ENCODE peak calls at places on chromosome 11, in eight cellular contexts. One of them, this sample, is unnamed.

GRCh38 chr11:112024778-112025678 is at the start of gene DLAT:
- DNase-seq in tibial nerve: peak; percentile 55
- DNase-seq in BJ: no peak
- DNase-seq in heart left ventricle: peak; percentile 89
- DNase-seq in tibial artery: peak; percentile 90
- DNase-seq in esophagus muscularis mucosa: peak; percentile 94
- DNase-seq in A549: peak; percentile 62
- DNase-seq in PC-3: peak; percentile 87
- DNase-seq in this sample: peak; percentile 45

GRCh38 chr11:121451982-121452608 is at the start of gene SORL1:
- DNase-seq in BJ: no peak
- DNase-seq in heart left ventricle: peak; percentile 75
- DNase-seq in esophagus muscularis mucosa: no peak
- DNase-seq in A549: peak; percentile 55
- DNase-seq in PC-3: peak; percentile 90
- DNase-seq in tibial artery: peak; percentile 88
- DNase-seq in tibial nerve: peak; percentile 25
- DNase-seq in this sample: no peak

GRCh38 chr11:125946712-125947418 is 1.0 kb downstream of the VSIG10L2 start:
- DNase-seq in esophagus muscularis mucosa: peak; percentile 66
- DNase-seq in tibial artery: peak; percentile 45
- DNase-seq in tibial nerve: no peak
- DNase-seq in A549: no peak
- DNase-seq in PC-3: no peak
- DNase-seq in heart left ventricle: no peak
- DNase-seq in BJ: no peak
- DNase-seq in this sample: no peak

GRCh38 chr11:90288207-90288821 is 65.5 kb upstream of the CHORDC1 start:
- DNase-seq in BJ: no peak
- DNase-seq in PC-3: peak; percentile 53
- DNase-seq in esophagus muscularis mucosa: no peak
- DNase-seq in tibial nerve: no peak
- DNase-seq in A549: peak; percentile 30
- DNase-seq in tibial artery: no peak
- DNase-seq in heart left ventricle: no peak
- DNase-seq in this sample: no peak

GRCh38 chr11:72541224-72541974 is 107.1 kb upstream of the CLPB start:
- DNase-seq in heart left ventricle: no peak
- DNase-seq in tibial artery: no peak
- DNase-seq in A549: no peak
- DNase-seq in PC-3: no peak
- DNase-seq in esophagus muscularis mucosa: peak; percentile 57
- DNase-seq in tibial nerve: no peak
- DNase-seq in BJ: no peak
- DNase-seq in this sample: no peak

GRCh38 chr11:69297926-69298777 is 4.2 kb downstream of the MYEOV start:
- DNase-seq in tibial artery: peak; percentile 87
- DNase-seq in BJ: peak; percentile 70
- DNase-seq in esophagus muscularis mucosa: no peak
- DNase-seq in A549: peak; percentile 76
- DNase-seq in heart left ventricle: peak; percentile 84
- DNase-seq in PC-3: peak; percentile 95
- DNase-seq in tibial nerve: peak; percentile 54
- DNase-seq in this sample: no peak

GRCh38 chr11:123357990-123358827 is 71.9 kb upstream of the GRAMD1B start:
- DNase-seq in A549: no peak
- DNase-seq in PC-3: peak; percentile 38
- DNase-seq in esophagus muscularis mucosa: no peak
- DNase-seq in tibial artery: no peak
- DNase-seq in tibial nerve: no peak
- DNase-seq in heart left ventricle: peak; percentile 27
- DNase-seq in BJ: no peak
- DNase-seq in this sample: no peak

GRCh38 chr11:3150726-3151125 is 14.4 kb downstream of the OSBPL5 start:
- DNase-seq in heart left ventricle: no peak
- DNase-seq in tibial nerve: no peak
- DNase-seq in PC-3: no peak
- DNase-seq in BJ: no peak
- DNase-seq in esophagus muscularis mucosa: no peak
- DNase-seq in A549: no peak
- DNase-seq in tibial artery: no peak
- DNase-seq in this sample: no peak

GRCh38 chr11:14578551-14578956 is 58.4 kb upstream of the PSMA1 start:
- DNase-seq in A549: no peak
- DNase-seq in heart left ventricle: peak; percentile 32
- DNase-seq in esophagus muscularis mucosa: no peak
- DNase-seq in tibial artery: no peak
- DNase-seq in BJ: no peak
- DNase-seq in PC-3: peak; percentile 22
- DNase-seq in tibial nerve: no peak
- DNase-seq in this sample: peak; percentile 76

GRCh38 chr11:86741489-86742435 is 58.6 kb upstream of the PRSS23 start:
- DNase-seq in tibial nerve: no peak
- DNase-seq in A549: peak; percentile 64
- DNase-seq in BJ: no peak
- DNase-seq in PC-3: peak; percentile 91
- DNase-seq in tibial artery: no peak
- DNase-seq in esophagus muscularis mucosa: no peak
- DNase-seq in heart left ventricle: no peak
- DNase-seq in this sample: no peak

GRCh38 chr11:44600739-44601416 is 35.4 kb downstream of the CD82 start:
- DNase-seq in heart left ventricle: peak; percentile 56
- DNase-seq in tibial nerve: no peak
- DNase-seq in A549: no peak
- DNase-seq in esophagus muscularis mucosa: no peak
- DNase-seq in BJ: no peak
- DNase-seq in PC-3: no peak
- DNase-seq in tibial artery: peak; percentile 85
- DNase-seq in this sample: no peak

GRCh38 chr11:134120921-134121526 is 52.2 kb downstream of the JAM3 start:
- DNase-seq in A549: no peak
- DNase-seq in esophagus muscularis mucosa: no peak
- DNase-seq in tibial artery: peak; percentile 74
- DNase-seq in BJ: no peak
- DNase-seq in PC-3: no peak
- DNase-seq in heart left ventricle: peak; percentile 43
- DNase-seq in tibial nerve: no peak
- DNase-seq in this sample: no peak

GRCh38 chr11:108870373-108871020 is 205.6 kb downstream of the DDX10 start:
- DNase-seq in tibial nerve: no peak
- DNase-seq in BJ: peak; percentile 39
- DNase-seq in heart left ventricle: no peak
- DNase-seq in PC-3: peak; percentile 48
- DNase-seq in esophagus muscularis mucosa: no peak
- DNase-seq in A549: no peak
- DNase-seq in tibial artery: no peak
- DNase-seq in this sample: no peak

GRCh38 chr11:108871867-108872266 is 207.0 kb downstream of the DDX10 start:
- DNase-seq in tibial nerve: no peak
- DNase-seq in PC-3: no peak
- DNase-seq in esophagus muscularis mucosa: no peak
- DNase-seq in A549: no peak
- DNase-seq in heart left ventricle: no peak
- DNase-seq in BJ: no peak
- DNase-seq in tibial artery: no peak
- DNase-seq in this sample: no peak

GRCh38 chr11:108873305-108873704 is 208.4 kb downstream of the DDX10 start:
- DNase-seq in BJ: no peak
- DNase-seq in PC-3: peak; percentile 59
- DNase-seq in A549: no peak
- DNase-seq in esophagus muscularis mucosa: no peak
- DNase-seq in heart left ventricle: no peak
- DNase-seq in tibial artery: no peak
- DNase-seq in tibial nerve: no peak
- DNase-seq in this sample: no peak

GRCh38 chr11:108872781-108873291 is 208.0 kb downstream of the DDX10 start:
- DNase-seq in heart left ventricle: no peak
- DNase-seq in BJ: no peak
- DNase-seq in tibial nerve: no peak
- DNase-seq in A549: no peak
- DNase-seq in esophagus muscularis mucosa: no peak
- DNase-seq in tibial artery: no peak
- DNase-seq in PC-3: peak; percentile 77
- DNase-seq in this sample: no peak

DNA sequence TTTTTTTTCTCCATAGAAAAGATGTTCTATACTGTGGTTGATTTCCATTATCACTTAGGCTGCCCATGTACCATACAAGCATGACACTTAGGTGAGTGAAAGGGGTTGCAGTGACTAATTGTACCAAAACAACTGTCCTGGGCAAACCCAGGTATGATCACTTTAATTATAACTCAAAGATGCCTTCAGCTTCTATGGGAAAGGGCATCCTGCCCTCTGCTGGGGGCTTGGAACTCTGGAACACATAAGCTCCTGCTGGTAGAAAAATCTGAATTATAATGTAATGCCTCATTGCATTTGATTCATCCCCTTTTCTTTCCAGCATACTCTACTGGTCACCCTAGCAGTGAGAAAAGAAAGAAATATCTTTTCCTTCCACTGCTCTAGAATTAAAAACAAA is 206.3 kb downstream of the DDX10 start:
- DNase-seq in BJ: no peak
- DNase-seq in heart left ventricle: peak; percentile 25
- DNase-seq in A549: no peak
- DNase-seq in tibial nerve: no peak
- DNase-seq in PC-3: peak; percentile 71
- DNase-seq in esophagus muscularis mucosa: no peak
- DNase-seq in tibial artery: no peak
- DNase-seq in this sample: peak; percentile 15
- TF ChIP-seq CTCF in BJ: peak; percentile 60
- TF ChIP-seq CTCF in heart left ventricle: peak; percentile 37
- TF ChIP-seq CTCF in A549: peak; percentile 54
- TF ChIP-seq CTCF in tibial nerve: peak; percentile 28
- TF ChIP-seq CTCF in PC-3: peak; percentile 88
- TF ChIP-seq CTCF in esophagus muscularis mucosa: peak; percentile 48
- TF ChIP-seq CTCF in tibial artery: peak; percentile 40
- TF ChIP-seq CTCF in this sample: peak; percentile 65

GRCh38 chr11:788009-788640 is 1.8 kb downstream of the CEND1 start:
- DNase-seq in A549: no peak
- DNase-seq in BJ: no peak
- DNase-seq in PC-3: no peak
- DNase-seq in tibial nerve: no peak
- DNase-seq in esophagus muscularis mucosa: no peak
- DNase-seq in heart left ventricle: no peak
- DNase-seq in tibial artery: no peak
- DNase-seq in this sample: no peak
- H3K4me3 ChIP-seq in A549: no peak overlapping the region
- H3K4me3 ChIP-seq in BJ: no peak overlapping the region
- H3K4me3 ChIP-seq in PC-3: no peak overlapping the region
- H3K4me3 ChIP-seq in tibial nerve: no peak overlapping the region
- H3K4me3 ChIP-seq in esophagus muscularis mucosa: no peak overlapping the region
- H3K4me3 ChIP-seq in heart left ventricle: no peak overlapping the region
- H3K4me3 ChIP-seq in tibial artery: no peak overlapping the region
- H3K4me3 ChIP-seq in this sample: no peak overlapping the region

GRCh38 chr11:74341926-74342325 is 30.5 kb upstream of the P4HA3 start:
- DNase-seq in BJ: no peak
- DNase-seq in PC-3: no peak
- DNase-seq in tibial nerve: no peak
- DNase-seq in esophagus muscularis mucosa: no peak
- DNase-seq in heart left ventricle: no peak
- DNase-seq in tibial artery: no peak
- DNase-seq in A549: no peak
- DNase-seq in this sample: no peak

GRCh38 chr11:74339619-74340018 is 28.2 kb upstream of the P4HA3 start:
- DNase-seq in heart left ventricle: no peak
- DNase-seq in tibial nerve: no peak
- DNase-seq in A549: no peak
- DNase-seq in PC-3: no peak
- DNase-seq in tibial artery: no peak
- DNase-seq in BJ: no peak
- DNase-seq in esophagus muscularis mucosa: no peak
- DNase-seq in this sample: no peak

GRCh38 chr11:74347381-74347780 is 35.9 kb upstream of the P4HA3 start:
- DNase-seq in tibial artery: no peak
- DNase-seq in PC-3: no peak
- DNase-seq in esophagus muscularis mucosa: no peak
- DNase-seq in tibial nerve: no peak
- DNase-seq in heart left ventricle: no peak
- DNase-seq in A549: no peak
- DNase-seq in BJ: no peak
- DNase-seq in this sample: no peak

DNA sequence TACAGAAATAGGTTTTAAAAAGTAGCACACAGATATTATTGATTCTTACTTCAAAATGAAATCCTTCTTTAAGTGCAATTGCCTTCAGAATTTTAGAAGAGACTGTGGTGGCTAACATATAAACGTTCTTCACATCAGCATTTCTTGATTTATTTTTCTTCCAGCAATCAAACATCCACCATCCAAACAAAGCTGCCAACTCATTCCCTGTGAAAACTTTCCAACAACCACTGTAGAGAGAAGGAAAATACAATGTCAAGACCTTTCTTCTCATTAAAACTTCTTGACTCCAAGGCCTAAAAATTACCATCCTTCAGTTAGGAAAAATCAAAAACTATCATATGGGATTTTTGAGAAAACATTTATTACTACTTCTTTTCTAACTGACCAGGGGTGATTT is 34.0 kb upstream of the P4HA3 start:
- DNase-seq in A549: no peak
- DNase-seq in tibial nerve: no peak
- DNase-seq in BJ: no peak
- DNase-seq in esophagus muscularis mucosa: no peak
- DNase-seq in PC-3: no peak
- DNase-seq in tibial artery: no peak
- DNase-seq in heart left ventricle: no peak
- DNase-seq in this sample: no peak
- TF ChIP-seq CTCF in A549: no peak
- TF ChIP-seq CTCF in tibial nerve: no peak
- TF ChIP-seq CTCF in BJ: no peak
- TF ChIP-seq CTCF in esophagus muscularis mucosa: no peak
- TF ChIP-seq CTCF in PC-3: no peak
- TF ChIP-seq CTCF in tibial artery: no peak
- TF ChIP-seq CTCF in heart left ventricle: no peak
- TF ChIP-seq CTCF in this sample: no peak

GRCh38 chr11:110432713-110433392 is 3.1 kb downstream of the FDX1 start:
- DNase-seq in A549: no peak
- DNase-seq in heart left ventricle: no peak
- DNase-seq in tibial artery: no peak
- DNase-seq in PC-3: peak; percentile 36
- DNase-seq in BJ: no peak
- DNase-seq in esophagus muscularis mucosa: no peak
- DNase-seq in tibial nerve: no peak
- DNase-seq in this sample: no peak

GRCh38 chr11:110434952-110435779 is 5.4 kb downstream of the FDX1 start:
- DNase-seq in heart left ventricle: no peak
- DNase-seq in tibial nerve: no peak
- DNase-seq in tibial artery: no peak
- DNase-seq in PC-3: peak; percentile 70
- DNase-seq in A549: no peak
- DNase-seq in esophagus muscularis mucosa: no peak
- DNase-seq in BJ: no peak
- DNase-seq in this sample: no peak

GRCh38 chr11:110433393-110434333 is 3.9 kb downstream of the FDX1 start:
- DNase-seq in heart left ventricle: no peak
- DNase-seq in tibial artery: no peak
- DNase-seq in A549: no peak
- DNase-seq in PC-3: peak; percentile 58
- DNase-seq in tibial nerve: no peak
- DNase-seq in esophagus muscularis mucosa: no peak
- DNase-seq in BJ: no peak
- DNase-seq in this sample: no peak

GRCh38 chr11:110435780-110436717 is 6.3 kb downstream of the FDX1 start:
- DNase-seq in PC-3: no peak
- DNase-seq in esophagus muscularis mucosa: no peak
- DNase-seq in BJ: no peak
- DNase-seq in A549: no peak
- DNase-seq in tibial nerve: no peak
- DNase-seq in heart left ventricle: no peak
- DNase-seq in tibial artery: no peak
- DNase-seq in this sample: no peak

GRCh38 chr11:110438017-110438416 is 8.3 kb downstream of the FDX1 start:
- DNase-seq in tibial nerve: no peak
- DNase-seq in tibial artery: no peak
- DNase-seq in esophagus muscularis mucosa: no peak
- DNase-seq in A549: no peak
- DNase-seq in BJ: no peak
- DNase-seq in PC-3: no peak
- DNase-seq in heart left ventricle: no peak
- DNase-seq in this sample: no peak
- H3K4me3 ChIP-seq in tibial nerve: no peak overlapping the region
- H3K4me3 ChIP-seq in tibial artery: no peak overlapping the region
- H3K4me3 ChIP-seq in esophagus muscularis mucosa: no peak overlapping the region
- H3K4me3 ChIP-seq in A549: no peak overlapping the region
- H3K4me3 ChIP-seq in BJ: no peak overlapping the region
- H3K4me3 ChIP-seq in PC-3: no peak overlapping the region
- H3K4me3 ChIP-seq in heart left ventricle: no peak overlapping the region
- H3K4me3 ChIP-seq in this sample: no peak overlapping the region

This sample was measured in HFF-Myc.